ENCODE peak calls at places on chromosomes 1 and 21, in five cellular contexts. Y is Calu3, N is foreskin fibroblast, H is astrocyte of the cerebellum, J is AG09319. W is an unnamed sample.

GRCh38 chr1:8089535-8090228 is 63.6 kb upstream of the ERRFI1 start:
- DNase-seq in Y (no peak), N (peak; percentile 72), H (no peak), J (no peak), W (peak; percentile 10)

GRCh38 chr1:172902861-172903381 is 147.8 kb downstream of the TNFSF18 start:
- DNase-seq in Y (no peak), N (peak; percentile 82), H (peak; percentile 49), J (peak; percentile 79), W (no peak)

GRCh38 chr1:20724364-20725188 is 6.8 kb upstream of the KIF17 start:
- DNase-seq in Y (no peak), N (no peak), H (no peak), J (no peak), W (no peak)

GRCh38 chr1:49160677-49161076 is 384.0 kb upstream of the BEND5 start:
- DNase-seq in Y (no peak), N (no peak), H (no peak), J (no peak), W (no peak)

GRCh38 chr1:201546093-201546492 is 7.2 kb downstream of the NAV1 start:
- DNase-seq in Y (peak; percentile 52), N (no peak), H (no peak), J (no peak), W (no peak)

GRCh38 chr1:21966247-21967000 is 10.4 kb upstream of the CELA3B start:
- DNase-seq in Y (no peak), N (peak; percentile 83), H (no peak), J (no peak), W (no peak)

GRCh38 chr1:43373034-43373940 is 5.5 kb upstream of the ELOVL1 start:
- DNase-seq in Y (peak; percentile 45), N (peak; percentile 93), H (no peak), J (peak; percentile 36), W (no peak)

GRCh38 chr1:109929170-109929569 is 18.5 kb downstream of the CSF1 start:
- DNase-seq in Y (no peak), N (no peak), H (no peak), J (no peak), W (no peak)

GRCh38 chr1:2783069-2783434 is 18.4 kb downstream of the TTC34 start:
- DNase-seq in Y (no peak), N (no peak), H (no peak), J (no peak), W (no peak)

GRCh38 chr1:169546087-169546995 is 39.9 kb downstream of the F5 start:
- DNase-seq in Y (peak; percentile 74), N (peak; percentile 88), H (peak; percentile 76), J (peak; percentile 54), W (peak; percentile 57)

GRCh38 chr1:43024905-43025304 is 66.2 kb upstream of the SLC2A1 start:
- DNase-seq in Y (no peak), N (no peak), H (no peak), J (no peak), W (no peak)

GRCh38 chr1:58785424-58786058 is 1.7 kb upstream of the JUN start:
- DNase-seq in Y (peak; percentile 69), N (peak; percentile 63), H (no peak), J (no peak), W (peak; percentile 39)

GRCh38 chr1:117032661-117033060 is 27.5 kb upstream of the TTF2 start:
- DNase-seq in Y (no peak), N (no peak), H (no peak), J (no peak), W (no peak)

GRCh38 chr1:30743584-30744059 is 14.0 kb downstream of the LAPTM5 start:
- DNase-seq in Y (no peak), N (no peak), H (no peak), J (no peak), W (peak; percentile 85)

GRCh38 chr21:41878831-41879189 is 334 bp downstream of the PRDM15 start:
- DNase-seq in Y (peak; percentile 73), N (peak; percentile 94), H (peak; percentile 57), J (peak; percentile 65), W (peak; percentile 84)

GRCh38 chr1:204065174-204065985 is 7.5 kb upstream of the SOX13 start:
- DNase-seq in Y (peak; percentile 56), N (peak; percentile 36), H (no peak), J (no peak), W (no peak)

GRCh38 chr1:15204931-15205330 is 42.1 kb upstream of the FHAD1 start:
- DNase-seq in Y (no peak), N (no peak), H (no peak), J (no peak), W (no peak)

GRCh38 chr1:184965889-184966860 is 8.1 kb downstream of the NIBAN1 start:
- DNase-seq in Y (no peak), N (peak; percentile 56), H (no peak), J (no peak), W (no peak)

GRCh38 chr21:23968722-23969647 is 1638.3 kb downstream of the MRPL39 start:
- DNase-seq in Y (peak; percentile 56), N (peak; percentile 1), H (peak; percentile 28), J (no peak), W (peak; percentile 88)

GRCh38 chr1:165279831-165280351 is 76.6 kb downstream of the LMX1A start:
- DNase-seq in Y (no peak), N (no peak), H (no peak), J (no peak), W (no peak)

GRCh38 chr1:224592636-224593579 is 23.2 kb upstream of the CNIH3 start:
- DNase-seq in Y (peak; percentile 22), N (peak; percentile 94), H (peak; percentile 95), J (peak; percentile 81), W (no peak)

GRCh38 chr1:28864695-28865094 is 49.7 kb upstream of the EPB41 start:
- DNase-seq in Y (no peak), N (no peak), H (no peak), J (no peak), W (no peak)

GRCh38 chr1:240970253-240970652 is 358.3 kb upstream of the GREM2 start:
- DNase-seq in Y (no peak), N (no peak), H (no peak), J (no peak), W (no peak)

GRCh38 chr1:61569212-61569621 is 155.7 kb downstream of the TM2D1 start:
- DNase-seq in Y (no peak), N (no peak), H (no peak), J (no peak), W (no peak)

GRCh38 chr1:13661539-13661938 is 38.4 kb upstream of the PRDM2 start:
- DNase-seq in Y (no peak), N (peak; percentile 46), H (no peak), J (peak; percentile 4), W (no peak)

GRCh38 chr1:151326619-151327222 is 495 bp downstream of the PI4KB start:
- DNase-seq in Y (peak; percentile 41), N (peak; percentile 70), H (no peak), J (no peak), W (peak; percentile 78)

GRCh38 chr1:152143147-152143845 is 15.7 kb downstream of the RPTN start:
- DNase-seq in Y (no peak), N (no peak), H (no peak), J (no peak), W (peak; percentile 54)

GRCh38 chr1:247115545-247115944 is 11.4 kb upstream of the ZNF669 start:
- DNase-seq in Y (no peak), N (no peak), H (no peak), J (no peak), W (no peak)

GRCh38 chr1:247115141-247115510 is 11.0 kb upstream of the ZNF669 start:
- DNase-seq in Y (no peak), N (no peak), H (no peak), J (no peak), W (no peak)

GRCh38 chr1:247119600-247120407 is 15.6 kb upstream of the ZNF669 start:
- DNase-seq in Y (no peak), N (no peak), H (no peak), J (no peak), W (no peak)

GRCh38 chr1:247121382-247121781 is 17.2 kb upstream of the ZNF669 start:
- DNase-seq in Y (no peak), N (no peak), H (no peak), J (no peak), W (no peak)

GRCh38 chr1:247118946-247119446 is 14.8 kb upstream of the ZNF669 start:
- DNase-seq in Y (peak; percentile 27), N (peak; percentile 36), H (no peak), J (no peak), W (peak; percentile 70)
- TF ChIP-seq CTCF in Y (peak; percentile 51), N (no peak), H (peak; percentile 14), J (no peak), W (peak; percentile 14)

DNA sequence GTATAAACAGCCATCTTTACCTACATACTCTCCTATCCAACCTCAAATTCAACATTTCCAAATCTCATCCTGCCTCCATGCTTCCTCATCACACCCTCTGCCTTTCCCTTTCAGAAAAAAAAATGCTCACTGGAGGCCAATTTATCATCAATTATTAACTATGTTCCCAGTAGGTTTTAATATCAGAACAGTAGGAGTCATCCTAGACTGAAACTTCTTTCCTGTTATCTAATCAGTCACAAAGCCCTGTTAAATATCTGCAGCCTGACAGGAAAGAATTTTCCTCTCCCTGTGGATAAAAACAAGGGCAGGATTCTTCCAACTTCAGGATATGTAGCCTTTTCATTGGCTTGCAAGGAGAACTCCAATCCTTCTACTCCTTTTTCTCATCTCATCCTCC is 28.4 kb downstream of the EGLN1 start:
- DNase-seq in Y (no peak), N (no peak), H (no peak), J (no peak), W (no peak)
- TF ChIP-seq CTCF in Y (no peak), N (no peak), H (no peak), J (no peak), W (no peak)

GRCh38 chr1:207990455-207990854 is 79.5 kb upstream of the CD34 start:
- DNase-seq in Y (no peak), N (no peak), H (no peak), J (no peak), W (no peak)

GRCh38 chr1:207996632-207997031 is 85.7 kb upstream of the CD34 start:
- DNase-seq in Y (no peak), N (no peak), H (no peak), J (no peak), W (no peak)

GRCh38 chr1:207991331-207991914 is 80.5 kb upstream of the CD34 start:
- DNase-seq in Y (no peak), N (no peak), H (no peak), J (no peak), W (no peak)

GRCh38 chr1:207995576-207995975 is 84.7 kb upstream of the CD34 start:
- DNase-seq in Y (no peak), N (no peak), H (no peak), J (no peak), W (no peak)

GRCh38 chr1:207993477-207994445 is 82.8 kb upstream of the CD34 start:
- DNase-seq in Y (peak; percentile 24), N (peak; percentile 30), H (no peak), J (no peak), W (no peak)
- TF ChIP-seq CTCF in Y (peak; percentile 42), N (peak; percentile 44), H (peak; percentile 46), J (peak; percentile 46), W (peak; percentile 59)

GRCh38 chr1:41504126-41505035 is 19.9 kb upstream of the EDN2 start:
- DNase-seq in Y (peak; percentile 55), N (peak; percentile 77), H (peak; percentile 12), J (peak; percentile 27), W (no peak)

GRCh38 chr1:41500781-41501518 is 16.5 kb upstream of the EDN2 start:
- DNase-seq in Y (peak; percentile 50), N (no peak), H (no peak), J (no peak), W (no peak)

GRCh38 chr1:41502912-41503311 is 18.4 kb upstream of the EDN2 start:
- DNase-seq in Y (no peak), N (no peak), H (peak; percentile 11), J (no peak), W (no peak)

GRCh38 chr1:41501581-41501980 is 17.1 kb upstream of the EDN2 start:
- DNase-seq in Y (peak; percentile 82), N (no peak), H (no peak), J (no peak), W (no peak)

GRCh38 chr1:41503507-41504125 is 19.1 kb upstream of the EDN2 start:
- DNase-seq in Y (no peak), N (peak; percentile 68), H (peak; percentile 12), J (peak; percentile 38), W (no peak)
- TF ChIP-seq CTCF in Y (no peak), N (peak; percentile 12), H (peak; percentile 16), J (peak; percentile 15), W (no peak)

W was measured in activated CD8-positive, alpha-beta T cell treated with anti-CD3 and anti-CD28 coated beads for 36 hours.